ENCODE peak calls at places on chromosome 4, in five cellular contexts. V is NCI-H2107, G is lower leg skin, K is GM04504, M is NCI-H510A treated with DMSO at 0.1 percent for 48 hours. R is an unnamed sample.

GRCh38 chr4:7901274-7901845 is 38.3 kb downstream of the AFAP1 start:
- DNase-seq in K (no peak), M (peak), V (no peak), G (no peak), R (no peak)

GRCh38 chr4:172962564-172963353 is 205.9 kb upstream of the GALNT7 start:
- DNase-seq in M (peak), G (no peak), V (peak), K (peak), R (no peak)

GRCh38 chr4:25477251-25477650 is 100.2 kb downstream of the ANAPC4 start:
- DNase-seq in M (no peak), V (no peak), K (no peak), G (no peak), R (no peak)

GRCh38 chr4:153520227-153520626 is 54.1 kb downstream of the TMEM131L start:
- DNase-seq in V (no peak), K (no peak), G (no peak), M (no peak), R (no peak)

GRCh38 chr4:38691251-38692008 is 27.4 kb downstream of the KLF3 start:
- DNase-seq in M (no peak), G (no peak), K (no peak), V (no peak), R (no peak)

GRCh38 chr4:165461176-165461835 is 82.5 kb downstream of the CPE start:
- DNase-seq in K (peak), V (no peak), G (no peak), M (no peak), R (no peak)

GRCh38 chr4:68951078-68951805 is at the start of gene UGT2A3:
- DNase-seq in M (no peak), V (no peak), K (no peak), G (no peak), R (no peak)

GRCh38 chr4:79852305-79852730 is 220.7 kb downstream of the ANTXR2 start:
- DNase-seq in K (peak), V (no peak), G (no peak), M (peak), R (no peak)

GRCh38 chr4:122205687-122206086 is 53.6 kb downstream of the BLTP1 start:
- DNase-seq in G (no peak), M (no peak), V (no peak), K (no peak), R (no peak)

GRCh38 chr4:13640149-13640671 is 12.7 kb upstream of the BOD1L1 start:
- DNase-seq in M (no peak), V (no peak), K (no peak), G (no peak), R (no peak)

GRCh38 chr4:121728066-121728465 is 31.3 kb upstream of the ANXA5 start:
- DNase-seq in V (no peak), K (peak), M (no peak), G (no peak), R (no peak)

GRCh38 chr4:123750044-123750443 is 353.4 kb downstream of the SPRY1 start:
- DNase-seq in M (no peak), K (no peak), G (no peak), V (no peak), R (no peak)

R was measured in putamen.